ENCODE peak calls at places on chromosomes 2 and 18, in eight cellular contexts. K is B cell, B is nephron progenitor cell, V is coronary artery, J is RWPE1, P is psoas muscle, T is GM12865, L is WTC11. A is an unnamed sample.

GRCh38 chr2:231161252-231162035 is 36.6 kb upstream of the HTR2B start:
- DNase-seq in K (no peak), B (no peak), V (no peak), J (no peak), P (no peak), T (no peak), L (no peak), A (no peak)

GRCh38 chr2:189534854-189535253 is 45.7 kb downstream of the SLC40A1 start:
- DNase-seq in K (no peak), B (no peak), V (no peak), J (peak), P (no peak), T (no peak), L (no peak), A (no peak)

GRCh38 chr18:77013777-77014525 is 118.6 kb downstream of the MBP start:
- DNase-seq in K (no peak), B (no peak), V (no peak), J (no peak), P (peak), T (no peak), L (no peak), A (no peak)

GRCh38 chr2:71498261-71498701 is 44.9 kb downstream of the DYSF start:
- DNase-seq in K (no peak), B (no peak), V (no peak), J (peak), P (no peak), T (no peak), L (no peak), A (no peak)

GRCh38 chr2:1484131-1484884 is 71.0 kb downstream of the TPO start:
- DNase-seq in K (no peak), B (no peak), V (peak), J (no peak), P (no peak), T (no peak), L (no peak), A (no peak)

GRCh38 chr2:181300600-181301291 is 156.4 kb upstream of the ITGA4 start:
- DNase-seq in K (no peak), B (no peak), V (no peak), J (no peak), P (no peak), T (no peak), L (no peak), A (no peak)

GRCh38 chr2:159165065-159165464 is 121.4 kb downstream of the WDSUB1 start:
- DNase-seq in K (no peak), B (no peak), V (no peak), J (no peak), P (no peak), T (no peak), L (no peak), A (no peak)

GRCh38 chr2:234826676-234827075 is 125.1 kb upstream of the SH3BP4 start:
- DNase-seq in K (no peak), B (no peak), V (no peak), J (no peak), P (no peak), T (no peak), L (no peak), A (no peak)

GRCh38 chr2:104504331-104505073 is 349.4 kb upstream of the POU3F3 start:
- DNase-seq in K (no peak), B (no peak), V (no peak), J (no peak), P (no peak), T (no peak), L (no peak), A (no peak)

GRCh38 chr2:120419073-120419472 is 73.1 kb downstream of the INHBB start:
- DNase-seq in K (no peak), B (no peak), V (peak), J (no peak), P (no peak), T (no peak), L (no peak), A (peak)
- TF ChIP-seq CTCF in K (no peak), B (no peak), V (no peak), J (no peak), P (no peak), T (no peak), L (no peak), A (no peak)

GRCh38 chr2:120501591-120501990 is 155.7 kb downstream of the INHBB start:
- DNase-seq in K (no peak), B (no peak), V (no peak), J (no peak), P (no peak), T (no peak), L (no peak), A (no peak)

GRCh38 chr2:120496759-120497158 is 150.8 kb downstream of the INHBB start:
- DNase-seq in K (no peak), B (no peak), V (no peak), J (no peak), P (no peak), T (no peak), L (no peak), A (no peak)

GRCh38 chr2:120497261-120497977 is 151.5 kb downstream of the INHBB start:
- DNase-seq in K (no peak), B (no peak), V (no peak), J (no peak), P (no peak), T (no peak), L (no peak), A (no peak)

GRCh38 chr2:120499784-120500495 is 154.0 kb downstream of the INHBB start:
- DNase-seq in K (no peak), B (no peak), V (no peak), J (no peak), P (peak), T (no peak), L (no peak), A (no peak)

DNA sequence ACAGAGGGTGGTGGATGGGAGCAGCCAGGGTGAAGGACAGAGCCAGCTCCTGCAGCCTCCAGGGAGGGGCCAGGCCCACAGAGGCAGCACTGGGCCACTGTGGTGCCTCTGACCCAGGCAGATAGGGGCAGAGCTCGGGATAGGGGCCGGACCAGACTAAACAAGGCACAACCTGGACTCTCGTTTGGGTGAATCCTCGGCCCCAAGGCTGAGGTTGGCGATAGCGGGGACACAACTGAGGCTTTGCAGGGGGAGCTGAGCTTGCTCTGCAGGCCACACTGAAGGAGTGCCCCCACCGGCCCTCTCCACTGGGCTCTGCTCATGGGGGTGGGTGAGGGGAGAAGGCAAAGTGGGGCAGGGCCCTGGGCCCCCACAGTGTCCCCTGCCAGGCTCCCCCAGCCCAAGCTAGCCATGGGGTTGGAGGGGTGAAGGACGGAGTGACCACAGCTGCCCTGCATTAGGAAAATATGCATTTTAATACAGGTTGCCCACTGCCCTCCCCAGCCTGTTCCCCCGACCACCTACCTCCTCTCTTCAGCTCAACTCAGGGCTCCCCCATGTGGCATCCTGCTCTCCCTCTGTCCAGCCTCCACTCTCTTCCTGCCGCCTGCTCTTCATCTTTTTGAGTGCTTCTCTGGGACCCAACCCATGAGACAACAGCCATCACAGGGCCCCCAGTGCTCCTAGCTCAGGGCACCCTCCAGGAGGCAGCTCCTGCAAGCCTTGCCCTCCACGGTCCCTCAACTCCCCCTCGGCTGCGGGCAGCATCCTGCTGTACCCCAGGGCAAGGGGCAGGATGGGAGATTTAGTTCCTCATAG is 152.8 kb downstream of the INHBB start:
- DNase-seq in K (no peak), B (no peak), V (no peak), J (no peak), P (no peak), T (no peak), L (no peak), A (no peak)
- TF ChIP-seq CTCF in K (no peak), B (no peak), V (no peak), J (no peak), P (no peak), T (no peak), L (no peak), A (no peak)

GRCh38 chr18:46324087-46324486 is 219.9 kb downstream of the HAUS1 start:
- DNase-seq in K (no peak), B (no peak), V (no peak), J (no peak), P (no peak), T (no peak), L (no peak), A (no peak)
- TF ChIP-seq CTCF in K (no peak), B (no peak), V (no peak), J (no peak), P (no peak), T (no peak), L (no peak), A (no peak)

DNA sequence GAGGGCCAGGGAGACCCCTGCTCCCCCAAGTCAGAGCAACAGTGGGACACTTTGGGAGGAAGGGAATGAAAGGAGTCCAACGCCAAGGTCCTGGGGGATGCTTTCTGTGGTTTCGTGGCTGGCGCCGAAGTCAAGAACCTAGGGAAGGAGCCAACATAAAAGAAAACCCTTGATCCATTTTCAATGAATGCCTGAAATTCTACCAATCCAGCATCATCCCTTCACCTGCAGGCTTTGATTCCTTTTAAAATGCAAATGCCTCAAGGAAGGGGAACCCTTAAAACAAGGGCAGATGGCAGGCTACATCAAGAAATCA is 123.4 kb upstream of the SLC1A4 start:
- DNase-seq in K (no peak), B (no peak), V (no peak), J (no peak), P (no peak), T (no peak), L (no peak), A (no peak)
- TF ChIP-seq CTCF in K (peak), B (no peak), V (no peak), J (peak), P (no peak), T (no peak), L (no peak), A (peak)

GRCh38 chr2:203376173-203376572 is 48.0 kb downstream of the ABI2 start:
- DNase-seq in K (no peak), B (no peak), V (no peak), J (no peak), P (no peak), T (no peak), L (no peak), A (no peak)
- TF ChIP-seq CTCF in K (no peak), B (no peak), V (no peak), J (no peak), P (no peak), T (no peak), L (no peak), A (peak)

GRCh38 chr2:62410015-62410453 is 96.0 kb downstream of the TMEM17 start:
- DNase-seq in K (no peak), B (no peak), V (no peak), J (no peak), P (no peak), T (peak), L (no peak), A (no peak)
- TF ChIP-seq CTCF in K (no peak), B (no peak), V (no peak), J (no peak), P (no peak), T (peak), L (no peak), A (no peak)